ENCODE peak calls at places on chromosomes 16 and 17, in seven cellular contexts. P is CD4-positive, CD25-positive, alpha-beta regulatory T cell; Y is transverse colon; I is GM23248; L is body of pancreas; A is OCI-LY7; K is mesendoderm. D is an unnamed sample.

GRCh38 chr17:75619506-75620431 is 13.5 kb upstream of the SMIM5 start:
- DNase-seq in Y (no peak), I (peak; percentile 50), P (peak; percentile 22), A (peak; percentile 33), L (peak; percentile 36), K (peak; percentile 86), D (no peak)

GRCh38 chr17:18314059-18314730 is 599 bp downstream of the TOP3A start:
- DNase-seq in A (peak; percentile 18), K (no peak), L (no peak), I (peak; percentile 49), P (no peak), Y (no peak), D (no peak)

GRCh38 chr17:81294512-81295030 is 536 bp downstream of the SLC38A10 start:
- DNase-seq in A (peak; percentile 17), P (peak; percentile 26), I (peak; percentile 64), K (no peak), L (peak; percentile 51), Y (peak; percentile 51), D (no peak)

GRCh38 chr17:18084256-18084655 is 3.5 kb upstream of the DRG2 start:
- DNase-seq in I (no peak), Y (no peak), K (no peak), L (no peak), A (no peak), P (no peak), D (no peak)

GRCh38 chr17:56125830-56126819 is 27.1 kb upstream of the ANKFN1 start:
- DNase-seq in P (peak; percentile 30), L (peak; percentile 15), K (peak; percentile 74), I (peak; percentile 79), Y (no peak), A (peak; percentile 10), D (peak; percentile 85)

GRCh38 chr16:60107467-60107866 is 1373.4 kb upstream of the GOT2 start:
- DNase-seq in K (no peak), P (no peak), A (no peak), L (no peak), Y (no peak), I (no peak), D (peak; percentile 14)

GRCh38 chr17:50956750-50957523 is 90.8 kb upstream of the TOB1 start:
- DNase-seq in L (peak; percentile 71), P (peak; percentile 72), I (peak; percentile 81), K (peak; percentile 74), A (peak; percentile 73), Y (peak; percentile 68), D (peak; percentile 46)

GRCh38 chr17:43938838-43939182 is 3.5 kb downstream of the PPY start:
- DNase-seq in I (no peak), L (no peak), K (no peak), Y (no peak), A (no peak), P (no peak), D (no peak)

GRCh38 chr17:29617481-29618271 is 5.0 kb downstream of the CORO6 start:
- DNase-seq in I (peak; percentile 50), A (peak; percentile 87), K (peak; percentile 89), P (peak; percentile 92), Y (peak; percentile 89), L (peak; percentile 81), D (peak; percentile 81)

GRCh38 chr17:39486242-39486641 is 25.0 kb downstream of the CDK12 start:
- DNase-seq in I (peak; percentile 85), Y (no peak), P (no peak), A (no peak), L (no peak), K (peak; percentile 32), D (no peak)

GRCh38 chr16:2090819-2091721 is 43.3 kb downstream of the TSC2 start:
- DNase-seq in Y (peak; percentile 93), K (peak; percentile 88), P (peak; percentile 18), A (peak; percentile 57), I (peak; percentile 62), L (peak; percentile 94), D (peak; percentile 47)

GRCh38 chr17:79948406-79948917 is 87.2 kb downstream of the TBC1D16 start:
- DNase-seq in I (no peak), P (no peak), Y (no peak), K (no peak), L (peak; percentile 9), A (no peak), D (no peak)

GRCh38 chr16:26963109-26963508 is 103.6 kb upstream of the C16orf82 start:
- DNase-seq in L (no peak), I (peak; percentile 53), P (peak; percentile 23), K (peak; percentile 77), Y (peak; percentile 10), A (peak; percentile 17), D (peak; percentile 55)

GRCh38 chr16:81787659-81788058 is 8.6 kb downstream of the PLCG2 start:
- DNase-seq in A (no peak), Y (no peak), I (no peak), P (no peak), K (no peak), L (no peak), D (no peak)

GRCh38 chr16:81784042-81784785 is 5.1 kb downstream of the PLCG2 start:
- DNase-seq in Y (peak; percentile 34), L (no peak), A (peak; percentile 87), I (no peak), P (no peak), K (peak; percentile 55), D (no peak)

GRCh38 chr16:81785138-81785924 is 6.2 kb downstream of the PLCG2 start:
- DNase-seq in L (no peak), A (peak; percentile 75), K (no peak), I (no peak), P (no peak), Y (peak; percentile 22), D (no peak)

GRCh38 chr16:81786868-81787267 is 7.8 kb downstream of the PLCG2 start:
- DNase-seq in I (no peak), P (no peak), K (no peak), A (no peak), L (no peak), Y (no peak), D (no peak)

GRCh38 chr16:81786321-81786720 is 7.2 kb downstream of the PLCG2 start:
- DNase-seq in P (no peak), L (no peak), A (peak; percentile 50), I (peak; percentile 46), K (peak; percentile 83), Y (no peak), D (no peak)
- H3K4me3 ChIP-seq in P (no peak overlapping the region), L (no peak overlapping the region), A (peak overlapping the region; percentile 76), I (no peak overlapping the region), K (no peak overlapping the region), Y (no peak overlapping the region), D (no peak overlapping the region)

DNA sequence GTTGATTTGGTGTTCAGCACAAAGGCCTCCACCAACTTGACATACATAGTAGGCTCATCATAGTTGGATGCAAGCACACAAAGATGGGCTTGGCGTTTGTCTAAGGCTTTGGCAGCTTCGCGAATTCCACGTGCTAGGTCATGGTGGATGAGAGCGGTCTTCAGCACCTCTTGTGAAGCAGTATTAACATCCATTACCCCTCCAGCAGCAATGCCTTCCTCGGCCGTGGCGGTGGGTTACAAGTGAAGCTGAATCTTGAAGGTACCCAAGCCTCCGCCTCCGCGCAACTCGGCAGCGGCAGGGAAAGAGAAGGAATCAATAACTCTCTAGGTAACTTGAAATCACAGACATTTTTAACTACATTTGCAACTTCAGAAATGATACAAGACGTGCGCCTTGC is 1.1 kb upstream of the PELP1 start:
- DNase-seq in K (no peak), P (no peak), Y (no peak), L (no peak), A (peak; percentile 14), I (no peak), D (no peak)
- H3K4me3 ChIP-seq in K (no peak overlapping the region), P (peak overlapping the region; percentile 32), Y (no peak overlapping the region), L (no peak overlapping the region), A (peak overlapping the region; percentile 85), I (no peak overlapping the region), D (peak overlapping the region; percentile 89)

GRCh38 chr16:88669986-88670385 is 7.1 kb upstream of the MVD start:
- DNase-seq in P (no peak), Y (no peak), K (no peak), I (peak; percentile 58), A (no peak), L (no peak), D (no peak)

GRCh38 chr16:88672776-88673175 is 9.9 kb upstream of the MVD start:
- DNase-seq in Y (no peak), P (no peak), K (peak; percentile 73), L (no peak), I (no peak), A (no peak), D (no peak)

GRCh38 chr16:88671806-88672205 is 8.9 kb upstream of the MVD start:
- DNase-seq in A (no peak), K (no peak), L (no peak), P (no peak), I (no peak), Y (no peak), D (no peak)

GRCh38 chr16:88676502-88677242 is 9.6 kb downstream of the SNAI3 start:
- DNase-seq in A (no peak), K (no peak), Y (no peak), P (no peak), I (no peak), L (no peak), D (no peak)

DNA sequence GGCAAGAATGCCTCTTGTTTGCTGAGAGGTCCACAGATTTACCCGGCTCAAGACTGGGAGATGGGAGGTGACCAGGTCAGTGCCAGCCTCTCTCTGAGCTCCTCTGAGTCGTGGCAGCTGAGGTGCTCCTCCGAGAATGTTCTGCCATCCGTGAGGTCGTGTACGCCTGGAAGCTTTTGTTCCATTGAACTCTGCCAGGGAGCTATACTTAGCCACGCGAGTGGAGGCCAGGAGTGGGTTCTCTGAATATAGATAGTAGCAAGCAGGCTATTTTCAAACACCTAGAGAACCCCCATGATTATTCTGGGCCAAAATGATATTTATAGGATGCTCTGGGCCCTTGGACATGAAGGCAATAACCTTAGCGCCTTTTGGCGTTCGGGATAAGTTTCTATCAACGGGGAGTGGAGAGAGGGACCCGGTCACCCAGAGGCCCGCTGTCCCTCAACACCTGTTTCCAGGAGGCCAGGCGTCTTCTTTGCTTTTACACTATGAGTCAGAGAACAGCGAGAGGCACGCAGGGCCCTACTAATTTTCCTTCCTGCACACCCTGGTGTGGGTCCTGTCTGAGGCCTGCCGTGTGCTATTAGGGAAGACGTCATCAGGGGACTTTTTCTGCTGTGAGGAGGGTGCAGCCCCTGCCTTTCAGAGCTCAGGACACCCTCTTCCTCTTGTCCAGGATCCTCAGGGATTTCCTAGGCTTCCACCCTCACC is 11.0 kb upstream of the MVD start:
- DNase-seq in I (no peak), Y (no peak), K (no peak), A (no peak), L (no peak), P (no peak), D (no peak)
- H3K4me3 ChIP-seq in I (no peak overlapping the region), Y (no peak overlapping the region), K (no peak overlapping the region), A (no peak overlapping the region), L (no peak overlapping the region), P (no peak overlapping the region), D (no peak overlapping the region)

GRCh38 chr17:7261377-7262191 is 694 bp downstream of the CLDN7 start:
- DNase-seq in L (peak; percentile 47), Y (no peak), A (no peak), K (peak; percentile 39), I (peak; percentile 31), P (peak; percentile 52), D (no peak)

GRCh38 chr17:7259555-7259889 is 2.8 kb downstream of the CLDN7 start:
- DNase-seq in K (no peak), A (no peak), L (no peak), Y (peak; percentile 42), P (no peak), I (no peak), D (no peak)

GRCh38 chr17:7260601-7261376 is 1.5 kb downstream of the CLDN7 start:
- DNase-seq in L (peak; percentile 87), P (peak; percentile 46), A (no peak), I (peak; percentile 58), K (peak; percentile 80), Y (peak; percentile 84), D (no peak)

GRCh38 chr17:7258731-7259554 is 3.3 kb downstream of the CLDN7 start:
- DNase-seq in P (no peak), Y (peak; percentile 85), A (no peak), I (peak; percentile 82), K (no peak), L (peak; percentile 63), D (no peak)

GRCh38 chr17:7260151-7260550 is 2.1 kb downstream of the CLDN7 start:
- DNase-seq in K (no peak), A (no peak), Y (peak; percentile 37), P (no peak), I (no peak), L (no peak), D (no peak)
- H3K4me3 ChIP-seq in K (no peak overlapping the region), A (no peak overlapping the region), Y (peak overlapping the region; percentile 60), P (no peak overlapping the region), I (no peak overlapping the region), L (no peak overlapping the region), D (no peak overlapping the region)

D was measured in Jurkat, Clone E6-1.